ENCODE peak calls at places on chromosomes 12 and 14, in nine cellular contexts. One of them, this sample, is unnamed.
A peak's percentile ranks its signal among the peaks of the same experiment; 100 is the strongest.

GRCh38 chr14:53640695-53641094 is 315.9 kb downstream of the BMP4 start:
- DNase-seq in stomach: no peak
- DNase-seq in globus pallidus: no peak
- DNase-seq in IMR-90: peak; percentile 75
- DNase-seq in cerebellar nuclear complex: no peak
- DNase-seq in activated CD4-positive, alpha-beta T cell treated with anti-CD3 and anti-CD28 coated beads, Interleukin-2, amount 50 U/mL, for 48 hours: no peak
- DNase-seq in EL: peak; percentile 89
- DNase-seq in kidney tubule cell: no peak
- DNase-seq in psoas muscle: no peak
- DNase-seq in this sample: no peak

GRCh38 chr14:91317381-91318313 is 73.1 kb upstream of the GPR68 start:
- DNase-seq in stomach: peak; percentile 83
- DNase-seq in globus pallidus: no peak
- DNase-seq in IMR-90: no peak
- DNase-seq in cerebellar nuclear complex: peak; percentile 57
- DNase-seq in activated CD4-positive, alpha-beta T cell treated with anti-CD3 and anti-CD28 coated beads, Interleukin-2, amount 50 U/mL, for 48 hours: peak; percentile 86
- DNase-seq in EL: no peak
- DNase-seq in kidney tubule cell: peak; percentile 63
- DNase-seq in psoas muscle: peak; percentile 84
- DNase-seq in this sample: peak; percentile 92

GRCh38 chr14:68877993-68878575 is 85.2 kb upstream of the ZFP36L1 start:
- DNase-seq in stomach: no peak
- DNase-seq in globus pallidus: no peak
- DNase-seq in IMR-90: no peak
- DNase-seq in cerebellar nuclear complex: no peak
- DNase-seq in activated CD4-positive, alpha-beta T cell treated with anti-CD3 and anti-CD28 coated beads, Interleukin-2, amount 50 U/mL, for 48 hours: no peak
- DNase-seq in EL: no peak
- DNase-seq in kidney tubule cell: no peak
- DNase-seq in psoas muscle: no peak
- DNase-seq in this sample: no peak

GRCh38 chr14:52351191-52351560 is 37.1 kb downstream of the PTGER2 start:
- DNase-seq in stomach: no peak
- DNase-seq in globus pallidus: no peak
- DNase-seq in IMR-90: peak; percentile 57
- DNase-seq in cerebellar nuclear complex: no peak
- DNase-seq in activated CD4-positive, alpha-beta T cell treated with anti-CD3 and anti-CD28 coated beads, Interleukin-2, amount 50 U/mL, for 48 hours: no peak
- DNase-seq in EL: peak; percentile 53
- DNase-seq in kidney tubule cell: peak; percentile 55
- DNase-seq in psoas muscle: no peak
- DNase-seq in this sample: no peak

GRCh38 chr14:99325016-99325415 is 53.0 kb upstream of the BCL11B start:
- DNase-seq in stomach: no peak
- DNase-seq in globus pallidus: no peak
- DNase-seq in IMR-90: no peak
- DNase-seq in cerebellar nuclear complex: no peak
- DNase-seq in activated CD4-positive, alpha-beta T cell treated with anti-CD3 and anti-CD28 coated beads, Interleukin-2, amount 50 U/mL, for 48 hours: no peak
- DNase-seq in EL: no peak
- DNase-seq in kidney tubule cell: no peak
- DNase-seq in psoas muscle: no peak
- DNase-seq in this sample: no peak

GRCh38 chr12:51345681-51346080 is 798 bp downstream of the CELA1 start:
- DNase-seq in stomach: no peak
- DNase-seq in globus pallidus: no peak
- DNase-seq in IMR-90: peak; percentile 16
- DNase-seq in cerebellar nuclear complex: no peak
- DNase-seq in activated CD4-positive, alpha-beta T cell treated with anti-CD3 and anti-CD28 coated beads, Interleukin-2, amount 50 U/mL, for 48 hours: no peak
- DNase-seq in EL: peak; percentile 40
- DNase-seq in kidney tubule cell: peak; percentile 14
- DNase-seq in psoas muscle: no peak
- DNase-seq in this sample: no peak

GRCh38 chr14:91186515-91187066 is 57.9 kb downstream of the GPR68 start:
- DNase-seq in stomach: no peak
- DNase-seq in globus pallidus: no peak
- DNase-seq in IMR-90: peak; percentile 65
- DNase-seq in cerebellar nuclear complex: no peak
- DNase-seq in activated CD4-positive, alpha-beta T cell treated with anti-CD3 and anti-CD28 coated beads, Interleukin-2, amount 50 U/mL, for 48 hours: no peak
- DNase-seq in EL: peak; percentile 61
- DNase-seq in kidney tubule cell: peak; percentile 43
- DNase-seq in psoas muscle: no peak
- DNase-seq in this sample: no peak

GRCh38 chr12:112564160-112564559 is 145.4 kb downstream of the PTPN11 start:
- DNase-seq in stomach: no peak
- DNase-seq in globus pallidus: no peak
- DNase-seq in IMR-90: no peak
- DNase-seq in cerebellar nuclear complex: no peak
- DNase-seq in activated CD4-positive, alpha-beta T cell treated with anti-CD3 and anti-CD28 coated beads, Interleukin-2, amount 50 U/mL, for 48 hours: no peak
- DNase-seq in EL: no peak
- DNase-seq in kidney tubule cell: no peak
- DNase-seq in psoas muscle: no peak
- DNase-seq in this sample: peak; percentile 6

GRCh38 chr14:20659813-20660395 is 18.4 kb upstream of the OR6S1 start:
- DNase-seq in stomach: no peak
- DNase-seq in globus pallidus: no peak
- DNase-seq in IMR-90: no peak
- DNase-seq in cerebellar nuclear complex: no peak
- DNase-seq in activated CD4-positive, alpha-beta T cell treated with anti-CD3 and anti-CD28 coated beads, Interleukin-2, amount 50 U/mL, for 48 hours: no peak
- DNase-seq in EL: no peak
- DNase-seq in kidney tubule cell: no peak
- DNase-seq in psoas muscle: peak; percentile 26
- DNase-seq in this sample: no peak

GRCh38 chr14:63603749-63604277 is 37.9 kb downstream of the WDR89 start:
- DNase-seq in stomach: no peak
- DNase-seq in globus pallidus: no peak
- DNase-seq in IMR-90: no peak
- DNase-seq in cerebellar nuclear complex: no peak
- DNase-seq in activated CD4-positive, alpha-beta T cell treated with anti-CD3 and anti-CD28 coated beads, Interleukin-2, amount 50 U/mL, for 48 hours: no peak
- DNase-seq in EL: no peak
- DNase-seq in kidney tubule cell: peak; percentile 70
- DNase-seq in psoas muscle: no peak
- DNase-seq in this sample: no peak

GRCh38 chr12:6250343-6250742 is 50.1 kb downstream of the CD9 start:
- DNase-seq in stomach: no peak
- DNase-seq in globus pallidus: no peak
- DNase-seq in IMR-90: no peak
- DNase-seq in cerebellar nuclear complex: no peak
- DNase-seq in activated CD4-positive, alpha-beta T cell treated with anti-CD3 and anti-CD28 coated beads, Interleukin-2, amount 50 U/mL, for 48 hours: no peak
- DNase-seq in EL: no peak
- DNase-seq in kidney tubule cell: no peak
- DNase-seq in psoas muscle: no peak
- DNase-seq in this sample: no peak

GRCh38 chr12:74415633-74416032 is 122.0 kb upstream of the ATXN7L3B start:
- DNase-seq in stomach: no peak
- DNase-seq in globus pallidus: no peak
- DNase-seq in IMR-90: peak; percentile 17
- DNase-seq in cerebellar nuclear complex: no peak
- DNase-seq in activated CD4-positive, alpha-beta T cell treated with anti-CD3 and anti-CD28 coated beads, Interleukin-2, amount 50 U/mL, for 48 hours: no peak
- DNase-seq in EL: peak; percentile 10
- DNase-seq in kidney tubule cell: peak; percentile 36
- DNase-seq in psoas muscle: no peak
- DNase-seq in this sample: no peak

GRCh38 chr12:62686938-62687337 is 220.3 kb downstream of the MON2 start:
- DNase-seq in stomach: no peak
- DNase-seq in globus pallidus: no peak
- DNase-seq in IMR-90: no peak
- DNase-seq in cerebellar nuclear complex: no peak
- DNase-seq in activated CD4-positive, alpha-beta T cell treated with anti-CD3 and anti-CD28 coated beads, Interleukin-2, amount 50 U/mL, for 48 hours: no peak
- DNase-seq in EL: no peak
- DNase-seq in kidney tubule cell: no peak
- DNase-seq in psoas muscle: no peak
- DNase-seq in this sample: no peak

GRCh38 chr12:66187016-66187415 is 2.0 kb upstream of the IRAK3 start:
- DNase-seq in stomach: no peak
- DNase-seq in globus pallidus: no peak
- DNase-seq in IMR-90: no peak
- DNase-seq in cerebellar nuclear complex: no peak
- DNase-seq in activated CD4-positive, alpha-beta T cell treated with anti-CD3 and anti-CD28 coated beads, Interleukin-2, amount 50 U/mL, for 48 hours: no peak
- DNase-seq in EL: no peak
- DNase-seq in kidney tubule cell: no peak
- DNase-seq in psoas muscle: no peak
- DNase-seq in this sample: no peak

GRCh38 chr14:98466807-98467206 is 805.2 kb downstream of the BCL11B start:
- DNase-seq in stomach: no peak
- DNase-seq in globus pallidus: no peak
- DNase-seq in IMR-90: no peak
- DNase-seq in cerebellar nuclear complex: no peak
- DNase-seq in activated CD4-positive, alpha-beta T cell treated with anti-CD3 and anti-CD28 coated beads, Interleukin-2, amount 50 U/mL, for 48 hours: no peak
- DNase-seq in EL: no peak
- DNase-seq in kidney tubule cell: no peak
- DNase-seq in psoas muscle: no peak
- DNase-seq in this sample: no peak

GRCh38 chr12:93245543-93245942 is 132.2 kb upstream of the NUDT4 start:
- DNase-seq in stomach: no peak
- DNase-seq in globus pallidus: no peak
- DNase-seq in IMR-90: no peak
- DNase-seq in cerebellar nuclear complex: no peak
- DNase-seq in activated CD4-positive, alpha-beta T cell treated with anti-CD3 and anti-CD28 coated beads, Interleukin-2, amount 50 U/mL, for 48 hours: no peak
- DNase-seq in EL: no peak
- DNase-seq in kidney tubule cell: no peak
- DNase-seq in psoas muscle: no peak
- DNase-seq in this sample: peak; percentile 27

GRCh38 chr14:75604979-75605825 is 26.8 kb downstream of the FLVCR2 start:
- DNase-seq in stomach: no peak
- DNase-seq in globus pallidus: peak; percentile 10
- DNase-seq in IMR-90: no peak
- DNase-seq in cerebellar nuclear complex: no peak
- DNase-seq in activated CD4-positive, alpha-beta T cell treated with anti-CD3 and anti-CD28 coated beads, Interleukin-2, amount 50 U/mL, for 48 hours: no peak
- DNase-seq in EL: no peak
- DNase-seq in kidney tubule cell: peak; percentile 47
- DNase-seq in psoas muscle: no peak
- DNase-seq in this sample: no peak

GRCh38 chr12:84131076-84131475 is 781.5 kb downstream of the SLC6A15 start:
- DNase-seq in stomach: no peak
- DNase-seq in globus pallidus: no peak
- DNase-seq in IMR-90: peak; percentile 83
- DNase-seq in cerebellar nuclear complex: no peak
- DNase-seq in activated CD4-positive, alpha-beta T cell treated with anti-CD3 and anti-CD28 coated beads, Interleukin-2, amount 50 U/mL, for 48 hours: no peak
- DNase-seq in EL: peak; percentile 59
- DNase-seq in kidney tubule cell: no peak
- DNase-seq in psoas muscle: no peak
- DNase-seq in this sample: no peak

GRCh38 chr12:6998708-6999451 is 19.4 kb downstream of the LPCAT3 start:
- DNase-seq in stomach: no peak
- DNase-seq in globus pallidus: no peak
- DNase-seq in IMR-90: no peak
- DNase-seq in cerebellar nuclear complex: no peak
- DNase-seq in activated CD4-positive, alpha-beta T cell treated with anti-CD3 and anti-CD28 coated beads, Interleukin-2, amount 50 U/mL, for 48 hours: no peak
- DNase-seq in EL: no peak
- DNase-seq in kidney tubule cell: peak; percentile 80
- DNase-seq in psoas muscle: no peak
- DNase-seq in this sample: no peak

GRCh38 chr14:92568621-92569479 is 55.3 kb downstream of the RIN3 start:
- DNase-seq in stomach: no peak
- DNase-seq in globus pallidus: no peak
- DNase-seq in IMR-90: no peak
- DNase-seq in cerebellar nuclear complex: no peak
- DNase-seq in activated CD4-positive, alpha-beta T cell treated with anti-CD3 and anti-CD28 coated beads, Interleukin-2, amount 50 U/mL, for 48 hours: no peak
- DNase-seq in EL: no peak
- DNase-seq in kidney tubule cell: no peak
- DNase-seq in psoas muscle: peak; percentile 51
- DNase-seq in this sample: peak; percentile 62

GRCh38 chr12:85755760-85756159 is 80.4 kb downstream of the RASSF9 start:
- DNase-seq in stomach: no peak
- DNase-seq in globus pallidus: no peak
- DNase-seq in IMR-90: peak; percentile 0
- DNase-seq in cerebellar nuclear complex: no peak
- DNase-seq in activated CD4-positive, alpha-beta T cell treated with anti-CD3 and anti-CD28 coated beads, Interleukin-2, amount 50 U/mL, for 48 hours: no peak
- DNase-seq in EL: peak; percentile 1
- DNase-seq in kidney tubule cell: peak; percentile 6
- DNase-seq in psoas muscle: no peak
- DNase-seq in this sample: no peak

GRCh38 chr12:11807453-11807852 is 158.0 kb downstream of the ETV6 start:
- DNase-seq in stomach: no peak
- DNase-seq in globus pallidus: no peak
- DNase-seq in IMR-90: no peak
- DNase-seq in cerebellar nuclear complex: no peak
- DNase-seq in activated CD4-positive, alpha-beta T cell treated with anti-CD3 and anti-CD28 coated beads, Interleukin-2, amount 50 U/mL, for 48 hours: no peak
- DNase-seq in EL: no peak
- DNase-seq in kidney tubule cell: no peak
- DNase-seq in psoas muscle: no peak
- DNase-seq in this sample: no peak